ENCODE peak calls at places on chromosomes 5 and 9, in six cellular contexts. V is transverse colon; Y is spleen; O is sigmoid colon; I is hepatocyte; U is effector memory CD4-positive, alpha-beta T cell. C is an unnamed sample. For H3K9me3 and H3K4me1, the result is how much of the 10 kb centered on the place peaks cover.

GRCh38 chr5:141729387-141730006 is 47.5 kb upstream of the ARAP3 start:
- DNase-seq in V (no peak), U (no peak), O (no peak), I (no peak), Y (no peak), C (no peak)

GRCh38 chr9:81028504-81028903 is 660.8 kb downstream of the TLE1 start:
- DNase-seq in Y (no peak), U (no peak), O (no peak), V (no peak), I (no peak), C (no peak)

GRCh38 chr5:163350083-163350482 is 87.3 kb upstream of the CCNG1 start:
- DNase-seq in U (no peak), V (no peak), I (peak), Y (no peak), O (no peak), C (no peak)

GRCh38 chr5:149895416-149896345 is 48.9 kb downstream of the PDE6A start:
- DNase-seq in V (no peak), U (no peak), I (no peak), O (no peak), Y (no peak), C (no peak)

GRCh38 chr5:139271201-139272027 is 22.1 kb upstream of the MATR3 start:
- DNase-seq in O (no peak), U (no peak), V (no peak), Y (no peak), I (peak), C (no peak)

GRCh38 chr5:77550416-77550815 is 58.3 kb upstream of the WDR41 start:
- DNase-seq in O (no peak), V (no peak), I (no peak), Y (no peak), U (no peak), C (no peak)

GRCh38 chr5:96150007-96150406 is 188.4 kb upstream of the ELL2 start:
- DNase-seq in Y (no peak), O (no peak), V (no peak), I (no peak), U (no peak), C (no peak)

GRCh38 chr5:141878186-141878770 is at the start of gene PCDH1:
- DNase-seq in Y (peak), O (no peak), U (no peak), V (peak), I (peak), C (no peak)

GRCh38 chr5:42404366-42404765 is 18.9 kb upstream of the GHR start:
- DNase-seq in U (no peak), Y (no peak), V (no peak), I (no peak), O (no peak), C (no peak)

GRCh38 chr9:133839822-133840329 is 101.7 kb upstream of the SARDH start:
- DNase-seq in O (no peak), I (peak), Y (no peak), U (no peak), V (no peak), C (no peak)

GRCh38 chr5:33319841-33320240 is 120.9 kb upstream of the TARS1 start:
- DNase-seq in U (no peak), V (no peak), I (no peak), O (no peak), Y (no peak), C (no peak)

GRCh38 chr5:124180523-124181461 is 565.6 kb downstream of the ZNF608 start:
- DNase-seq in Y (no peak), I (peak), V (no peak), O (no peak), U (no peak), C (no peak)

GRCh38 chr5:152717393-152717792 is 312.3 kb upstream of the NMUR2 start:
- DNase-seq in U (no peak), V (no peak), Y (no peak), I (no peak), O (no peak), C (no peak)

GRCh38 chr5:21831145-21831787 is 1021.9 kb downstream of the CDH12 start:
- DNase-seq in V (no peak), U (no peak), O (no peak), I (no peak), Y (no peak), C (no peak)

GRCh38 chr9:98211260-98211659 is 18.8 kb upstream of the CORO2A start:
- DNase-seq in O (no peak), Y (no peak), U (no peak), V (no peak), I (no peak), C (no peak)

GRCh38 chr9:83630938-83631457 is 8.1 kb downstream of the IDNK start:
- DNase-seq in Y (no peak), I (no peak), U (no peak), V (no peak), O (no peak), C (no peak)

GRCh38 chr5:98777295-98777694 is 3.8 kb downstream of the RGMB start:
- DNase-seq in U (no peak), I (no peak), V (no peak), Y (no peak), O (no peak), C (no peak)

GRCh38 chr5:97750576-97750975 is 567.5 kb upstream of the RIOK2 start:
- DNase-seq in V (no peak), O (no peak), I (no peak), U (no peak), Y (no peak), C (no peak)

GRCh38 chr9:128027166-128027539 is 40.0 kb downstream of the NAIF1 start:
- DNase-seq in Y (no peak), U (peak), O (no peak), I (no peak), V (peak), C (no peak)

GRCh38 chr5:120139039-120139438 is 325.1 kb upstream of the PRR16 start:
- DNase-seq in I (peak), V (no peak), Y (no peak), O (no peak), U (no peak), C (no peak)

GRCh38 chr5:59813761-59814562 is 79.6 kb downstream of the PDE4D start:
- DNase-seq in O (no peak), V (peak), Y (no peak), U (no peak), I (peak), C (no peak)

GRCh38 chr5:27706832-27707231 is 668.4 kb upstream of the CDH9 start:
- DNase-seq in V (no peak), I (no peak), O (no peak), U (no peak), Y (no peak), C (no peak)

GRCh38 chr5:126129431-126129830 is 293.8 kb upstream of the GRAMD2B start:
- DNase-seq in Y (no peak), I (no peak), O (no peak), V (no peak), U (no peak), C (no peak)

GRCh38 chr5:156774273-156774672 is 75.8 kb upstream of the PPP1R2B start:
- DNase-seq in I (no peak), O (no peak), Y (no peak), V (no peak), U (no peak), C (no peak)
- H3K27ac ChIP-seq in I (no peak), O (no peak), Y (no peak), V (no peak), U (no peak), C (no peak)

GRCh38 chr5:158413125-158413680 is 554.3 kb upstream of the CLINT1 start:
- DNase-seq in V (no peak), Y (no peak), U (no peak), O (no peak), I (no peak), C (no peak)

GRCh38 chr5:158406884-158407790 is 548.2 kb upstream of the CLINT1 start:
- DNase-seq in V (no peak), I (no peak), O (no peak), Y (no peak), U (no peak), C (no peak)

GRCh38 chr5:158407801-158408200 is 548.9 kb upstream of the CLINT1 start:
- DNase-seq in V (no peak), Y (no peak), U (no peak), O (no peak), I (no peak), C (no peak)

GRCh38 chr5:158410976-158411375 is 552.0 kb upstream of the CLINT1 start:
- DNase-seq in U (no peak), Y (no peak), V (no peak), O (no peak), I (no peak), C (no peak)

GRCh38 chr5:158409507-158409906 is 550.6 kb upstream of the CLINT1 start:
- DNase-seq in O (no peak), Y (no peak), V (no peak), U (no peak), I (no peak), C (no peak)
- H3K9me3 ChIP-seq in O (under half), Y (under half), V (under half), U (under half), I (under half), C (under half)

GRCh38 chr5:115856936-115857524 is 15.3 kb downstream of the AP3S1 start:
- DNase-seq in I (no peak), V (no peak), U (no peak), Y (no peak), O (no peak), C (no peak)

GRCh38 chr5:115857621-115858349 is 16.1 kb downstream of the AP3S1 start:
- DNase-seq in Y (no peak), O (no peak), U (no peak), I (no peak), V (no peak), C (no peak)

GRCh38 chr5:115855959-115856358 is 14.2 kb downstream of the AP3S1 start:
- DNase-seq in V (no peak), Y (no peak), U (no peak), O (no peak), I (no peak), C (no peak)

GRCh38 chr5:115859378-115859777 is 17.6 kb downstream of the AP3S1 start:
- DNase-seq in I (no peak), U (no peak), V (no peak), O (no peak), Y (no peak), C (no peak)

GRCh38 chr5:115858396-115858795 is 16.7 kb downstream of the AP3S1 start:
- DNase-seq in U (no peak), O (no peak), I (no peak), Y (no peak), V (no peak), C (no peak)
- H3K4me1 ChIP-seq in U (under half), O (under half), I (under half), Y (under half), V (under half), C (under half)

GRCh38 chr9:71765693-71766092 is 2.6 kb downstream of the CEMIP2 start:
- DNase-seq in Y (no peak), U (no peak), V (no peak), O (no peak), I (no peak), C (no peak)

GRCh38 chr9:71768388-71769174 is at the start of gene CEMIP2:
- DNase-seq in U (peak), O (peak), Y (peak), I (peak), V (peak), C (peak)

GRCh38 chr9:71764438-71764837 is 3.9 kb downstream of the CEMIP2 start:
- DNase-seq in I (no peak), V (no peak), O (no peak), U (no peak), Y (no peak), C (no peak)

GRCh38 chr9:71767421-71768321 is 642 bp downstream of the CEMIP2 start:
- DNase-seq in O (peak), V (peak), U (no peak), I (peak), Y (peak), C (peak)

GRCh38 chr9:71766663-71767062 is 1.6 kb downstream of the CEMIP2 start:
- DNase-seq in Y (no peak), V (no peak), I (peak), U (no peak), O (no peak), C (no peak)
- H3K27ac ChIP-seq in Y (no peak), V (peak), I (peak), U (peak), O (no peak), C (no peak)

C was measured in psoas muscle.